ENCODE peak calls at places on chromosomes 11 and 22, in seven cellular contexts. A, M, I, U, J, O and N are unnamed samples.
A peak's percentile ranks its signal among the peaks of the same experiment; 100 is the strongest.

GRCh38 chr22:48937032-48937639 is 890.5 kb downstream of the BRD1 start:
- DNase-seq in O (no peak), U (no peak), M (no peak), A (no peak), J (no peak), I (no peak), N (no peak)

GRCh38 chr22:19065298-19065859 is 56.8 kb downstream of the DGCR2 start:
- DNase-seq in I (no peak), U (no peak), M (no peak), O (no peak), A (no peak), J (no peak), N (no peak)

GRCh38 chr11:82895437-82896091 is 4.7 kb downstream of the PRCP start:
- DNase-seq in M (no peak), J (no peak), A (no peak), I (no peak), O (peak; percentile 48), U (no peak), N (peak; percentile 43)

GRCh38 chr11:67453816-67454732 is 1.1 kb upstream of the CABP4 start:
- DNase-seq in U (no peak), M (no peak), I (no peak), O (no peak), J (no peak), A (peak; percentile 14), N (no peak)

GRCh38 chr11:81070948-81071347 is 1630.1 kb upstream of the TENM4 start:
- DNase-seq in O (peak; percentile 68), J (no peak), U (no peak), I (no peak), A (no peak), M (no peak), N (peak; percentile 35)

GRCh38 chr11:103413266-103413888 is 304.2 kb downstream of the DYNC2H1 start:
- DNase-seq in I (peak; percentile 37), U (no peak), A (no peak), M (no peak), O (no peak), J (no peak), N (no peak)

GRCh38 chr11:36622431-36623136 is 24.5 kb upstream of the RAG2 start:
- DNase-seq in M (peak; percentile 12), A (no peak), J (no peak), U (peak; percentile 31), O (peak; percentile 47), I (peak; percentile 36), N (no peak)

GRCh38 chr11:61833478-61833877 is 5.4 kb downstream of the FADS2 start:
- DNase-seq in J (no peak), A (no peak), M (no peak), I (no peak), O (no peak), U (no peak), N (no peak)

GRCh38 chr11:68012843-68013610 is 2.9 kb downstream of the ALDH3B1 start:
- DNase-seq in A (no peak), I (peak; percentile 95), U (peak; percentile 96), O (no peak), J (no peak), M (peak; percentile 80), N (no peak)

GRCh38 chr11:73585834-73586575 is 11.9 kb downstream of the FAM168A start:
- DNase-seq in U (no peak), A (no peak), J (no peak), M (no peak), I (peak; percentile 90), O (no peak), N (no peak)

GRCh38 chr11:111557425-111558111 is 17.0 kb downstream of the LAYN start:
- DNase-seq in M (no peak), I (peak; percentile 99), U (peak; percentile 14), A (no peak), O (no peak), J (no peak), N (no peak)

GRCh38 chr22:46260038-46260437 is 3.1 kb downstream of the PKDREJ start:
- DNase-seq in O (no peak), M (no peak), A (no peak), U (no peak), J (no peak), I (no peak), N (no peak)

GRCh38 chr11:117856252-117856651 is 20.2 kb downstream of the FXYD6 start:
- DNase-seq in O (no peak), A (peak; percentile 12), I (no peak), J (no peak), U (no peak), M (no peak), N (no peak)

GRCh38 chr11:1748467-1749019 is 1.9 kb downstream of the IFITM10 start:
- DNase-seq in O (no peak), M (no peak), I (no peak), J (no peak), A (no peak), U (no peak), N (no peak)

GRCh38 chr22:25389541-25389919 is 170.1 kb downstream of the CRYBB2 start:
- DNase-seq in O (no peak), M (no peak), U (no peak), I (no peak), J (no peak), A (no peak), N (no peak)

GRCh38 chr22:25386538-25386884 is 167.1 kb downstream of the CRYBB2 start:
- DNase-seq in I (no peak), O (no peak), M (no peak), U (no peak), A (no peak), J (no peak), N (no peak)

GRCh38 chr22:25388866-25389540 is 169.6 kb downstream of the CRYBB2 start:
- DNase-seq in O (no peak), U (peak; percentile 26), M (no peak), A (no peak), J (no peak), I (no peak), N (no peak)

GRCh38 chr22:25390297-25391240 is 171.1 kb downstream of the CRYBB2 start:
- DNase-seq in I (no peak), O (no peak), M (no peak), A (no peak), U (peak; percentile 59), J (no peak), N (no peak)

DNA sequence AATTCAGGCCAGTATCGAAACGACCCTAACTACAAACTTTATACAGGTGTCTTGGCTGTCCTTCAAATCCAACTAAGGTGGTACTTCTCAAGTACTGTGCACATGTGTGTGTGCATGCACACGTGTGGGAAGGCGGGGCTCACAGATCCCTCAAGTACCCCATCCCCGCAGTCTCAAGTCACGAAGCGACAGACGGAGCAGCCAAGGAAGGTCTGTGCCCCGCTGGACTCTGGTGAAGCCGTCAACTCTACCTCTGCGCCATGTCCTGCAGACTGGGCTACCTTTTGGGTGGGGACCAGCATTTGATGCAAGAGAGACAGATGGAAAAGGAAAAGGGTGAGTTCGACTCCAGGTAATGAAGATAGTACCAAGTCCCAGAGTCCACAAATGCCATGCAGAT is 169.0 kb downstream of the CRYBB2 start:
- DNase-seq in I (no peak), O (no peak), M (no peak), J (no peak), A (no peak), U (no peak), N (no peak)
- H3K4me3 ChIP-seq in I (no peak overlapping the region), O (no peak overlapping the region), M (no peak overlapping the region), J (no peak overlapping the region), A (no peak overlapping the region), U (no peak overlapping the region), N (no peak overlapping the region)

DNA sequence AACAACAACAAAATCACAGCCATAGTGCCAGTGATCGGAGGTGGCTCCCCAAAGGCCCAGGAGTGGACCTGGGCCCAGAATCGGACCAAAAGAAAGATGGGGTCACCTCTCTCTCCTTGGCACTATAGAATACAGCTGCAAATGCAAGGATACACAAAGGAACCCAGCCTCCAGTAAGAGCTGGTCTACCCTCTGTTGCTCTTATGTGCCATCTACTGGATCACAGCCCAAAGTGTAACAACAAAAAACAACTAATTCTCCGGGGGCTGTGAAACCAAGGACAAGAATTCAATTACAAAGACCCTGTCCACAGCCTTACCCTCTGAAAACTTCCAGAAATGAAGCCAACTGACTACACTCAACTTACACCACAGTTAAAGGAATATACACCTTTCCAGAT is 21.6 kb downstream of the OR8G5 start:
- DNase-seq in M (no peak), J (no peak), U (no peak), O (no peak), A (no peak), I (no peak), N (no peak)
- TF ChIP-seq CTCF in M (peak; percentile 7), J (no peak), U (no peak), O (peak; percentile 3), A (no peak), I (no peak), N (peak; percentile 18)

GRCh38 chr11:124876818-124877630 is 11.8 kb downstream of the ROBO3 start:
- DNase-seq in I (no peak), U (no peak), A (peak; percentile 53), J (no peak), O (no peak), M (no peak), N (no peak)

GRCh38 chr11:124878497-124879228 is 13.4 kb downstream of the ROBO3 start:
- DNase-seq in A (peak; percentile 21), O (no peak), M (no peak), I (no peak), J (no peak), U (no peak), N (no peak)

GRCh38 chr11:124879229-124879998 is 14.2 kb downstream of the ROBO3 start:
- DNase-seq in O (no peak), J (no peak), U (no peak), M (no peak), I (no peak), A (peak; percentile 24), N (no peak)

GRCh38 chr11:124875943-124876817 is 10.9 kb downstream of the ROBO3 start:
- DNase-seq in O (peak; percentile 84), U (peak; percentile 54), M (peak; percentile 94), I (peak; percentile 96), J (peak; percentile 91), A (peak; percentile 95), N (peak; percentile 79)

DNA sequence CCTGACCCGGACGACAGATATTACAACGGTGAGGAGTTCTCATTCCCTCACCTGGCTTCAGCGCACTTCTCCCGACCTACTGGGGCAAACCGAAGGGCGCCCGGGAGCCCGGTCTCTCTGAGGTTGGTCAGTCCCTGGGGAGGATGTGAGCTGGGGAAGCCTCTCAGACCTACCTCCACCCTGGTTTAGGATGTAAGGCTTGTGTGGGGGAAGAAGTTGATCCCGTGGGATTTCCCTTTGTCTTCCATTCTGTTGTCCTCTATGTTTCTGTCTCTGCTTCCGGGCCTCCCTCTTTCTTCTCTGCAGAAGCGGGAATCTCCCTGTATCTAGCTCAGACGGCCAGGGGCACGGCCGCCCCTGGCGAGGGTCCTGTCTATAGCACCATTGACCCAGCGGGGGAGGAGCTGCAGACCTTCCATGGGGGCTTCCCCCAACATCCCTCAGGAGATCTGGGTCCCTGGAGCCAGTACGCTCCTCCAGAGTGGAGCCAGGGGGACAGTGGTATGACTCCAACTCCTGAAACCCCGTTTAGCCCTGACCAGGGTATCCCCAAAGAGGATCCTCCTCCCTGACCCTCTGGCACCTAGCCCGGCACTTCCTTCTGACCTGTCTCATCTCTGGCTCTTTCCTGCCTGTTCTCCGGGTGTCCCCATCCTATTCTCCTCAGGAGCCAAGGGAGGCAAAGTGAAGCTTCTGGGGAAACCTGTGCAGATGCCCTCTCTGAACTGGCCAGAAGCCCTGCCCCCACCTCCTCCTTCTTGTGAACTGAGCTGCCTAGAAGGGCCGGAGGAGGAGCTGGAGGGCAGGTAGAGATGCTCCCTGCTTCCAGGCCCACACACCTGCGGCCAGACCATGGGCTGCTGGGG is 12.6 kb downstream of the ROBO3 start:
- DNase-seq in M (no peak), I (no peak), J (no peak), U (no peak), A (peak; percentile 31), O (no peak), N (no peak)
- H3K4me3 ChIP-seq in M (peak overlapping the region; percentile 58), I (peak overlapping the region; percentile 58), J (peak overlapping the region; percentile 59), U (no peak overlapping the region), A (peak overlapping the region; percentile 67), O (no peak overlapping the region), N (no peak overlapping the region)

GRCh38 chr22:24108073-24108472 is 73.2 kb upstream of the SUSD2 start:
- DNase-seq in O (no peak), I (no peak), U (no peak), M (no peak), J (peak; percentile 19), A (no peak), N (no peak)
- TF ChIP-seq CTCF in O (peak; percentile 2), I (no peak), U (peak; percentile 10), M (no peak), J (no peak), A (no peak), N (peak; percentile 18)